ENCODE peak calls at places on chromosome 10, in six cellular contexts. T, Y, D, H, W and O are unnamed samples.

GRCh38 chr10:86708068-86708782 is 39.9 kb downstream of the LDB3 start:
- DNase-seq in T (no peak), H (no peak), Y (no peak), D (no peak), W (no peak), O (peak; percentile 52)

GRCh38 chr10:129288940-129289468 is 178.0 kb upstream of the MGMT start:
- DNase-seq in D (no peak), Y (no peak), H (no peak), T (no peak), W (no peak), O (no peak)

GRCh38 chr10:124792998-124793352 is 1.3 kb upstream of the EEF1AKMT2 start:
- DNase-seq in Y (no peak), W (no peak), H (no peak), T (no peak), D (no peak), O (peak; percentile 45)

GRCh38 chr10:68560201-68560915 is at the start of gene TET1:
- DNase-seq in W (peak; percentile 81), H (no peak), D (no peak), T (peak; percentile 36), Y (peak; percentile 46), O (peak; percentile 95)

GRCh38 chr10:50585921-50586739 is 37.6 kb downstream of the SGMS1 start:
- DNase-seq in H (no peak), W (no peak), T (no peak), Y (no peak), D (no peak), O (no peak)

GRCh38 chr10:76382381-76382851 is 951.0 kb downstream of the LRMDA start:
- DNase-seq in Y (no peak), T (peak; percentile 94), H (no peak), D (no peak), W (no peak), O (no peak)

GRCh38 chr10:114520453-114520852 is 116.2 kb upstream of the AFAP1L2 start:
- DNase-seq in D (no peak), Y (no peak), T (peak; percentile 85), H (no peak), W (no peak), O (no peak)

GRCh38 chr10:74967850-74968620 is 141.6 kb downstream of the KAT6B start:
- DNase-seq in W (no peak), Y (no peak), D (peak; percentile 17), H (no peak), T (no peak), O (no peak)

GRCh38 chr10:34889004-34889869 is 74.1 kb upstream of the PARD3 start:
- DNase-seq in T (peak; percentile 32), D (no peak), Y (no peak), W (no peak), H (no peak), O (no peak)

GRCh38 chr10:12340371-12340770 is 9.0 kb upstream of the CAMK1D start:
- DNase-seq in H (no peak), D (no peak), Y (no peak), T (no peak), W (no peak), O (no peak)

GRCh38 chr10:42974693-42975002 is 102.2 kb upstream of the RET start:
- DNase-seq in D (no peak), Y (no peak), H (no peak), W (no peak), T (no peak), O (no peak)

GRCh38 chr10:8873310-8873709 is 818.8 kb downstream of the GATA3 start:
- DNase-seq in D (no peak), Y (no peak), T (peak; percentile 3), W (peak; percentile 71), H (no peak), O (no peak)

GRCh38 chr10:73506491-73506890 is 10.7 kb upstream of the PPP3CB start:
- DNase-seq in D (no peak), H (no peak), T (peak; percentile 42), Y (no peak), W (no peak), O (no peak)

GRCh38 chr10:32960022-32960421 is 2.0 kb upstream of the ITGB1 start:
- DNase-seq in H (no peak), W (no peak), D (no peak), Y (no peak), T (no peak), O (no peak)

GRCh38 chr10:119595715-119596515 is 849 bp downstream of the TIAL1 start:
- DNase-seq in D (peak; percentile 17), W (no peak), T (peak; percentile 30), H (peak; percentile 32), Y (peak; percentile 34), O (peak; percentile 57)

GRCh38 chr10:124378817-124379510 is 39.8 kb downstream of the OAT start:
- DNase-seq in D (no peak), Y (no peak), T (no peak), W (no peak), H (no peak), O (peak; percentile 55)

GRCh38 chr10:29136401-29136800 is 152.5 kb upstream of the LYZL1 start:
- DNase-seq in W (no peak), H (no peak), T (no peak), D (no peak), Y (no peak), O (no peak)

GRCh38 chr10:77715081-77715480 is 77.5 kb upstream of the KCNMA1 start:
- DNase-seq in Y (no peak), T (no peak), W (no peak), D (no peak), H (no peak), O (peak; percentile 67)

GRCh38 chr10:69879628-69880257 is 78.0 kb downstream of the COL13A1 start:
- DNase-seq in Y (no peak), W (no peak), D (no peak), H (no peak), T (no peak), O (peak; percentile 54)

GRCh38 chr10:14489522-14490177 is 158.9 kb upstream of the FRMD4A start:
- DNase-seq in W (no peak), T (no peak), Y (no peak), H (no peak), D (no peak), O (no peak)

GRCh38 chr10:89374716-89375115 is 3.1 kb upstream of the IFIT1B start:
- DNase-seq in Y (no peak), T (no peak), H (no peak), D (no peak), W (no peak), O (no peak)

GRCh38 chr10:100828744-100829102 is 83.3 kb downstream of the PAX2 start:
- DNase-seq in H (no peak), D (no peak), W (no peak), Y (no peak), T (no peak), O (peak; percentile 75)

GRCh38 chr10:110171032-110171431 is 36.4 kb upstream of the MXI1 start:
- DNase-seq in D (no peak), H (no peak), Y (no peak), T (no peak), W (no peak), O (peak; percentile 62)

GRCh38 chr10:79938728-79939380 is 10.1 kb downstream of the SFTPD start:
- DNase-seq in H (no peak), D (peak; percentile 77), Y (no peak), W (peak; percentile 75), T (no peak), O (peak; percentile 20)

GRCh38 chr10:56469482-56469881 is 108.4 kb upstream of the ZWINT start:
- DNase-seq in T (no peak), H (no peak), D (no peak), Y (no peak), W (no peak), O (no peak)

GRCh38 chr10:130513686-130514476 is 377.7 kb downstream of the GLRX3 start:
- DNase-seq in D (no peak), T (no peak), W (no peak), Y (no peak), H (no peak), O (no peak)

GRCh38 chr10:129883029-129883428 is 81.0 kb downstream of the EBF3 start:
- DNase-seq in Y (no peak), T (no peak), H (no peak), W (no peak), D (no peak), O (no peak)

GRCh38 chr10:104622598-104623209 is 18.4 kb upstream of the SORCS3 start:
- DNase-seq in Y (no peak), T (no peak), H (no peak), W (peak; percentile 18), D (no peak), O (peak; percentile 85)

GRCh38 chr10:69346776-69347175 is 68.5 kb downstream of the HK1 start:
- DNase-seq in T (no peak), D (no peak), W (no peak), Y (no peak), H (no peak), O (no peak)

GRCh38 chr10:110414563-110415309 is 83.0 kb upstream of the DUSP5 start:
- DNase-seq in D (peak; percentile 72), T (peak; percentile 54), W (no peak), H (peak; percentile 83), Y (peak; percentile 70), O (no peak)

GRCh38 chr10:110013615-110014293 is 6.0 kb downstream of the ADD3 start:
- DNase-seq in H (peak; percentile 14), T (no peak), W (no peak), D (no peak), Y (no peak), O (no peak)

GRCh38 chr10:131112691-131113090 is 198.8 kb downstream of the TCERG1L start:
- DNase-seq in Y (no peak), H (no peak), W (no peak), T (no peak), D (no peak), O (no peak)

GRCh38 chr10:61744469-61744868 is 81.7 kb downstream of the CABCOCO1 start:
- DNase-seq in D (no peak), H (no peak), W (no peak), Y (no peak), T (no peak), O (peak; percentile 64)